ENCODE peak calls at places on chromosome 15, in six cellular contexts. K is CD8-positive, alpha-beta T cell; U is uterus; G is CD4-positive, alpha-beta memory T cell; L is kidney epithelial cell; D is AG10803. C is an unnamed sample.

GRCh38 chr15:27358751-27359434 is 387.9 kb downstream of the GABRG3 start:
- DNase-seq in L (no peak), K (no peak), U (no peak), D (peak), G (no peak), C (peak)

GRCh38 chr15:50808728-50809127 is 43.2 kb upstream of the SPPL2A start:
- DNase-seq in G (no peak), K (no peak), D (no peak), U (no peak), L (no peak), C (no peak)

GRCh38 chr15:60751985-60752952 is 273.3 kb upstream of the ICE2 start:
- DNase-seq in D (no peak), U (peak), K (no peak), L (no peak), G (no peak), C (no peak)

GRCh38 chr15:32730677-32731654 is 13.2 kb downstream of the GREM1 start:
- DNase-seq in K (no peak), G (no peak), D (no peak), U (no peak), L (peak), C (no peak)

GRCh38 chr15:91898843-91899242 is 45.3 kb downstream of the SLCO3A1 start:
- DNase-seq in D (no peak), L (no peak), K (no peak), U (no peak), G (no peak), C (no peak)

GRCh38 chr15:67882487-67883227 is 42.8 kb upstream of the RNU6-1 start:
- DNase-seq in U (peak), L (no peak), G (no peak), D (no peak), K (no peak), C (peak)

GRCh38 chr15:100529556-100529955 is 806 bp upstream of the CERS3 start:
- DNase-seq in D (no peak), L (no peak), K (no peak), U (no peak), G (no peak), C (no peak)

GRCh38 chr15:76060098-76060989 is 559 bp downstream of the TMEM266 start:
- DNase-seq in U (no peak), D (no peak), G (peak), L (no peak), K (no peak), C (no peak)

GRCh38 chr15:77030042-77030927 is 35.4 kb downstream of the PSTPIP1 start:
- DNase-seq in G (no peak), L (no peak), K (no peak), U (peak), D (no peak), C (no peak)

GRCh38 chr15:41870689-41871081 is 23.2 kb downstream of the SPTBN5 start:
- DNase-seq in K (no peak), U (no peak), L (peak), D (no peak), G (peak), C (peak)

GRCh38 chr15:64288999-64289398 is 67.0 kb downstream of the CSNK1G1 start:
- DNase-seq in U (no peak), L (no peak), D (peak), G (no peak), K (no peak), C (no peak)

GRCh38 chr15:25763206-25763880 is 99.8 kb downstream of the ATP10A start:
- DNase-seq in U (no peak), K (no peak), D (peak), L (no peak), G (no peak), C (no peak)

GRCh38 chr15:29611057-29611456 is 211.2 kb downstream of the TJP1 start:
- DNase-seq in D (no peak), U (no peak), L (no peak), G (no peak), K (no peak), C (no peak)

GRCh38 chr15:92653366-92653765 is 2.2 kb downstream of the FAM174B start:
- DNase-seq in L (no peak), U (no peak), G (no peak), D (no peak), K (no peak), C (no peak)

GRCh38 chr15:79007066-79007465 is 62.2 kb upstream of the CTSH start:
- DNase-seq in U (no peak), L (no peak), K (no peak), G (no peak), D (peak), C (no peak)

GRCh38 chr15:67828969-67829646 is 3.8 kb downstream of the SKOR1 start:
- DNase-seq in K (no peak), U (no peak), L (no peak), G (peak), D (no peak), C (no peak)

GRCh38 chr15:58552505-58553364 is 120.9 kb downstream of the LIPC start:
- DNase-seq in L (no peak), K (no peak), G (no peak), U (no peak), D (no peak), C (no peak)

GRCh38 chr15:63339006-63339766 is 42.5 kb downstream of the CA12 start:
- DNase-seq in L (no peak), D (no peak), K (no peak), U (no peak), G (no peak), C (no peak)

GRCh38 chr15:90463381-90463780 is 66.3 kb upstream of the CRTC3 start:
- DNase-seq in G (no peak), D (peak), U (peak), L (peak), K (no peak), C (no peak)

GRCh38 chr15:60091150-60091549 is 87.0 kb downstream of the FOXB1 start:
- DNase-seq in U (no peak), L (peak), G (no peak), K (no peak), D (peak), C (no peak)

GRCh38 chr15:32872606-32873291 is 154.9 kb downstream of the GREM1 start:
- DNase-seq in G (no peak), U (peak), K (no peak), D (peak), L (no peak), C (no peak)

GRCh38 chr15:74234598-74234875 is 1.6 kb upstream of the CCDC33 start:
- DNase-seq in K (no peak), G (no peak), L (no peak), D (no peak), U (no peak), C (no peak)

GRCh38 chr15:65184305-65184943 is 718 bp downstream of the CLPX start:
- DNase-seq in K (peak), U (peak), D (peak), G (peak), L (no peak), C (no peak)

GRCh38 chr15:31344824-31345605 is 18.4 kb downstream of the KLF13 start:
- DNase-seq in G (peak), U (no peak), K (no peak), L (no peak), D (peak), C (no peak)

GRCh38 chr15:65857718-65858402 is 11.4 kb upstream of the RAB11A start:
- DNase-seq in D (no peak), G (no peak), U (no peak), K (no peak), L (no peak), C (no peak)

GRCh38 chr15:83746231-83746630 is 92.3 kb downstream of the ADAMTSL3 start:
- DNase-seq in G (no peak), U (no peak), L (no peak), K (no peak), D (no peak), C (no peak)

GRCh38 chr15:82135645-82136044 is 89.8 kb upstream of the MEX3B start:
- DNase-seq in U (no peak), D (no peak), G (no peak), L (no peak), K (no peak), C (no peak)

GRCh38 chr15:92452143-92452542 is 58.5 kb downstream of the ST8SIA2 start:
- DNase-seq in K (no peak), L (no peak), G (no peak), D (no peak), U (no peak), C (no peak)

GRCh38 chr15:43879386-43880355 is 52.9 kb downstream of the WDR76 start:
- DNase-seq in L (no peak), G (no peak), K (no peak), D (no peak), U (no peak), C (no peak)

GRCh38 chr15:29048011-29048410 is 162.2 kb downstream of the APBA2 start:
- DNase-seq in D (no peak), U (no peak), L (no peak), K (no peak), G (no peak), C (no peak)

GRCh38 chr15:60679256-60679655 is 200.3 kb upstream of the ICE2 start:
- DNase-seq in K (no peak), D (peak), L (no peak), U (no peak), G (no peak), C (no peak)

GRCh38 chr15:88835646-88836045 is 32.4 kb downstream of the ACAN start:
- DNase-seq in K (no peak), G (no peak), D (peak), L (no peak), U (no peak), C (no peak)

GRCh38 chr15:45551691-45552090 is 29.1 kb upstream of the SLC30A4 start:
- DNase-seq in U (no peak), G (no peak), L (no peak), D (peak), K (no peak), C (no peak)

GRCh38 chr15:93505506-93505905 is 416.5 kb upstream of the RGMA start:
- DNase-seq in K (no peak), G (no peak), U (no peak), D (no peak), L (no peak), C (no peak)

GRCh38 chr15:77327168-77327567 is 92.7 kb downstream of the PEAK1 start:
- DNase-seq in G (no peak), L (no peak), U (no peak), K (no peak), D (no peak), C (no peak)

GRCh38 chr15:88649753-88650551 is 11.1 kb downstream of the ISG20 start:
- DNase-seq in D (no peak), K (no peak), L (no peak), U (peak), G (no peak), C (no peak)

DNA sequence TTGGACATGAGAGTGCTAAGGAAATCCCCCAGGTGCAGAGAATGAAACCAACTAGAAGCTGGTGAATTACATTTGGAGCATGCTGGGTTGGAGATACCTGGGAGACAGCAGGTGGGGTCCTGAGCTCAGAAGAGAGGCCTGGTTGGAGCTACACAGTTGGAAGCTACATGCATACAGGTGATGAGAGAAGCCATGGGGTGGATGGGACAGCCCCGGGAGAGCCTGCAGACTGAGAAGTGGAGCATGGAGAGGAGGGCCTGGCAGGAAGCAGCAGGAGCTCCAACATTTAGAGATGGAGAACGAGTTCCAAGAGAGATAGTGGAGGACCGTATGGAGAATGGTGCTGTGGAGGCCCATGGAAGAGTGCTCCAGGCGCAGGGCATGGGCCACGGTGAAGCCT is 10.2 kb downstream of the PAQR5 start:
- DNase-seq in L (no peak), U (no peak), K (no peak), D (no peak), G (no peak), C (no peak)
- H3K4me3 ChIP-seq in L (no peak), U (no peak), K (no peak), D (no peak), G (no peak), C (no peak)

GRCh38 chr15:52254331-52254730 is 41.3 kb downstream of the MYO5C start:
- DNase-seq in U (no peak), G (no peak), D (no peak), L (no peak), K (no peak), C (no peak)

GRCh38 chr15:52256366-52256765 is 39.2 kb downstream of the MYO5C start:
- DNase-seq in D (peak), G (peak), L (peak), K (peak), U (peak), C (peak)

GRCh38 chr15:52256930-52257733 is 38.5 kb downstream of the MYO5C start:
- DNase-seq in U (no peak), G (no peak), K (no peak), L (no peak), D (peak), C (no peak)

GRCh38 chr15:52255935-52256334 is 39.7 kb downstream of the MYO5C start:
- DNase-seq in K (no peak), D (no peak), U (no peak), L (no peak), G (no peak), C (no peak)

GRCh38 chr15:52255008-52255407 is 40.6 kb downstream of the MYO5C start:
- DNase-seq in L (no peak), K (no peak), G (no peak), D (peak), U (no peak), C (no peak)
- H3K4me3 ChIP-seq in L (no peak), K (no peak), G (no peak), D (no peak), U (no peak), C (no peak)

GRCh38 chr15:84914351-84914750 is 29.9 kb downstream of the SLC28A1 start:
- DNase-seq in G (no peak), L (no peak), D (no peak), K (no peak), U (no peak), C (no peak)

GRCh38 chr15:84919268-84919667 is 34.8 kb downstream of the SLC28A1 start:
- DNase-seq in L (no peak), U (no peak), D (no peak), K (no peak), G (no peak), C (no peak)

GRCh38 chr15:84917452-84917851 is 33.0 kb downstream of the SLC28A1 start:
- DNase-seq in U (no peak), G (no peak), D (no peak), K (no peak), L (no peak), C (peak)

GRCh38 chr15:84911879-84912660 is 27.6 kb downstream of the SLC28A1 start:
- DNase-seq in U (peak), G (no peak), K (no peak), L (peak), D (peak), C (no peak)

GRCh38 chr15:84915011-84915958 is 30.8 kb downstream of the SLC28A1 start:
- DNase-seq in D (peak), G (peak), U (peak), K (no peak), L (peak), C (peak)
- H3K4me3 ChIP-seq in D (no peak), G (no peak), U (no peak), K (no peak), L (no peak), C (no peak)

GRCh38 chr15:99251436-99251821 is at the start of gene LRRC28:
- DNase-seq in U (no peak), L (no peak), D (no peak), G (no peak), K (no peak), C (no peak)

GRCh38 chr15:99252326-99252725 is 1.0 kb downstream of the LRRC28 start:
- DNase-seq in G (no peak), K (no peak), D (no peak), L (no peak), U (no peak), C (no peak)

GRCh38 chr15:99250494-99251435 is 516 bp upstream of the LRRC28 start:
- DNase-seq in K (peak), D (peak), G (peak), L (peak), U (peak), C (peak)

GRCh38 chr15:99250001-99250400 is 620 bp upstream of the TTC23 start:
- DNase-seq in U (no peak), K (no peak), D (no peak), L (no peak), G (no peak), C (no peak)

GRCh38 chr15:99253381-99254090 is 2.3 kb downstream of the LRRC28 start:
- DNase-seq in G (no peak), U (no peak), L (no peak), D (peak), K (no peak), C (no peak)
- H3K4me3 ChIP-seq in G (no peak), U (no peak), L (no peak), D (no peak), K (no peak), C (no peak)

C was measured in Jurkat, Clone E6-1.